ENCODE peak calls at places on chromosomes 16 and 17, in nine cellular contexts. B, G, D, C, T, U, P, L and J are unnamed samples. For H3K4me1, the result is how much of the 10 kb centered on the place peaks cover.

GRCh38 chr17:35479271-35479670 is 30.7 kb upstream of the SLFN13 start:
- DNase-seq in B (no peak), L (no peak), G (no peak), U (no peak), D (no peak), T (no peak), P (no peak), C (no peak), J (no peak)

GRCh38 chr17:51258756-51259573 is 884 bp downstream of the MBTD1 start:
- DNase-seq in B (peak), D (peak), L (no peak), P (no peak), T (no peak), U (peak), G (no peak), C (no peak), J (peak)

GRCh38 chr17:64186171-64187092 is 56.5 kb upstream of the ERN1 start:
- DNase-seq in T (no peak), L (no peak), P (no peak), G (no peak), B (no peak), D (no peak), U (no peak), C (no peak), J (no peak)

GRCh38 chr16:12119037-12119436 is 142.5 kb downstream of the SNX29 start:
- DNase-seq in G (no peak), T (no peak), B (no peak), U (no peak), C (no peak), D (no peak), P (no peak), L (no peak), J (no peak)

GRCh38 chr16:86229283-86229682 is 281.0 kb upstream of the FOXF1 start:
- DNase-seq in C (no peak), B (no peak), L (no peak), D (no peak), U (no peak), T (no peak), G (no peak), P (no peak), J (no peak)

GRCh38 chr17:15154618-15155017 is 110.5 kb downstream of the PMP22 start:
- DNase-seq in G (no peak), T (no peak), B (peak), U (no peak), D (no peak), C (no peak), P (no peak), L (no peak), J (no peak)

GRCh38 chr16:46765050-46765449 is 16.9 kb upstream of the MYLK3 start:
- DNase-seq in L (no peak), P (no peak), C (no peak), B (peak), T (no peak), U (no peak), G (no peak), D (no peak), J (no peak)

GRCh38 chr16:89600956-89601355 is 12.5 kb upstream of the DPEP1 start:
- DNase-seq in C (no peak), G (no peak), D (no peak), P (no peak), T (no peak), U (no peak), L (no peak), B (no peak), J (no peak)

GRCh38 chr17:44069974-44070454 is 521 bp upstream of the G6PC3 start:
- DNase-seq in G (peak), L (peak), T (no peak), P (no peak), C (no peak), D (no peak), U (no peak), B (peak), J (peak)

GRCh38 chr17:22496450-22496849 is 804.1 kb downstream of the KCNJ18 start:
- DNase-seq in L (no peak), B (no peak), D (no peak), C (no peak), U (no peak), P (no peak), T (no peak), G (no peak), J (no peak)

GRCh38 chr17:82687375-82687861 is 11.1 kb downstream of the RAB40B start:
- DNase-seq in T (no peak), B (no peak), L (no peak), G (no peak), D (no peak), P (no peak), U (no peak), C (no peak), J (no peak)

GRCh38 chr17:14670861-14671260 is 370.0 kb downstream of the HS3ST3B1 start:
- DNase-seq in G (no peak), P (no peak), D (no peak), T (no peak), C (no peak), L (no peak), B (no peak), U (no peak), J (no peak)

GRCh38 chr17:77634710-77635109 is 323.8 kb upstream of the TNRC6C start:
- DNase-seq in P (no peak), L (no peak), C (peak), B (no peak), D (no peak), T (peak), U (no peak), G (no peak), J (peak)

GRCh38 chr17:41530062-41531048 is 2.2 kb upstream of the KRT19 start:
- DNase-seq in U (peak), L (peak), T (no peak), B (peak), P (peak), G (no peak), C (no peak), D (peak), J (no peak)

GRCh38 chr16:83675136-83675535 is 132.6 kb upstream of the HSBP1 start:
- DNase-seq in P (no peak), U (no peak), C (no peak), D (no peak), T (peak), L (no peak), G (peak), B (no peak), J (no peak)

GRCh38 chr16:19831678-19832077 is 53.0 kb downstream of the GPRC5B start:
- DNase-seq in D (peak), C (no peak), L (no peak), B (peak), G (no peak), T (no peak), P (no peak), U (no peak), J (no peak)

GRCh38 chr17:42748906-42749798 is 4.3 kb upstream of the EZH1 start:
- DNase-seq in L (no peak), T (no peak), C (no peak), P (no peak), U (no peak), D (no peak), B (no peak), G (no peak), J (no peak)

GRCh38 chr17:42750730-42751356 is 6.0 kb upstream of the EZH1 start:
- DNase-seq in T (no peak), U (no peak), D (no peak), B (no peak), L (no peak), C (no peak), G (no peak), P (no peak), J (no peak)

GRCh38 chr17:42748202-42748905 is 3.5 kb upstream of the EZH1 start:
- DNase-seq in U (no peak), B (peak), T (no peak), C (no peak), D (no peak), G (no peak), L (no peak), P (no peak), J (no peak)

GRCh38 chr17:42754782-42755181 is 6.2 kb upstream of the RAMP2 start:
- DNase-seq in B (peak), P (no peak), D (peak), T (no peak), G (no peak), U (no peak), C (no peak), L (no peak), J (no peak)

DNA sequence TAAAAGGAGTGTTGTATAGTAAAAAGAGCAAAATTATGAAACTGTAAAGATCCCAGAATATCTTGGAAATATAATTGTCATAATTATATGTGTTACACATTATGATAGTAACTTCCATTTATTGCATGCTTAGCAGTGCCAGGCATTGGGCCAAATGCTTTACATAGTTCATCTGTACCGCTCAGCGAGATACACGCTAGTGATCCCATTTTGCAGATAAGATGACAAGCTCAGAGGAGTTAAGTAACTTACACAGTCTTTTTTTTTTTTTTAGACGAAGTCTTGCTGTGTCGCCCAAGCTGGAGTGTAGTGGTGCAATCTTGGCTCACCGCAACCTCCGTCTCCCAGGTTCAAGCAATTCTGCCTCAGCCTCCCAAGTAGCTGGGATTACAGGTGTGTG is 6.8 kb upstream of the EZH1 start:
- DNase-seq in U (no peak), D (no peak), T (no peak), G (no peak), L (no peak), P (no peak), C (no peak), B (no peak), J (no peak)
- TF ChIP-seq EZH2phosphoT487 in U (no peak), D (no peak), T (no peak), G (no peak), L (no peak), P (no peak), C (no peak), B (no peak), J (no peak)

DNA sequence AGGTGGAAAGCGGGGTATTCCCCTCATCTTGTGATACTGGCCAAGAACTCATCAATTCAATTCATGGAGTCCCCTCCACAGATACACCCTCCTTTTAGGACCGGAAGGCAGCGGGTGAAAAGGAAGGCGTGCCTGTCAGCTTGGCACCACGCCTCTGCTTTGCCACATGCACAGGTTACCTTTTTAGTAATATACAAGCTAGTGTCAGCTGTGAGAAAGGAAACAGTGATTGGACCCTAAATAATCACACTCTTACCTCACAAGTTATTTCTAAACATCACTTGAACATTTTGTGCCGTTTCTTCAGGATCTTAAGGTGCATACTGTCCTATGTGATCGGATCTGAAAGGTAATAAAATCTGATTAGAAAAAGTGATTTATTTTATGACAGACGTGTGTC is 15.7 kb downstream of the ZDHHC7 start:
- DNase-seq in P (no peak), B (no peak), C (no peak), T (no peak), G (no peak), D (no peak), L (no peak), U (no peak), J (no peak)
- H3K4me2 ChIP-seq in P (peak), B (no peak), C (no peak), T (no peak), G (no peak), D (peak), L (no peak), U (no peak), J (no peak)

GRCh38 chr16:20903116-20903888 is 2.7 kb downstream of the LYRM1 start:
- DNase-seq in D (no peak), T (no peak), B (no peak), U (no peak), C (no peak), G (no peak), L (no peak), P (no peak), J (no peak)

GRCh38 chr16:20900299-20901067 is at the start of the genes DCUN1D3 and LYRM1:
- DNase-seq in B (peak), G (peak), T (peak), C (peak), P (peak), D (peak), L (peak), U (peak), J (peak)

GRCh38 chr16:20902426-20902825 is 1.9 kb downstream of the LYRM1 start:
- DNase-seq in C (no peak), T (no peak), P (no peak), G (no peak), B (no peak), L (no peak), D (no peak), U (no peak), J (no peak)

GRCh38 chr16:20901068-20901440 is 483 bp downstream of the LYRM1 start:
- DNase-seq in T (no peak), D (no peak), U (no peak), C (no peak), P (no peak), G (peak), L (no peak), B (no peak), J (no peak)

GRCh38 chr16:20901441-20902112 is 1.0 kb downstream of the LYRM1 start:
- DNase-seq in G (peak), C (peak), B (peak), U (peak), D (peak), P (peak), T (peak), L (no peak), J (peak)
- H3K4me1 ChIP-seq in G (under half), C (under half), B (half or more), U (half or more), D (half or more), P (under half), T (under half), L (half or more), J (half or more)

DNA sequence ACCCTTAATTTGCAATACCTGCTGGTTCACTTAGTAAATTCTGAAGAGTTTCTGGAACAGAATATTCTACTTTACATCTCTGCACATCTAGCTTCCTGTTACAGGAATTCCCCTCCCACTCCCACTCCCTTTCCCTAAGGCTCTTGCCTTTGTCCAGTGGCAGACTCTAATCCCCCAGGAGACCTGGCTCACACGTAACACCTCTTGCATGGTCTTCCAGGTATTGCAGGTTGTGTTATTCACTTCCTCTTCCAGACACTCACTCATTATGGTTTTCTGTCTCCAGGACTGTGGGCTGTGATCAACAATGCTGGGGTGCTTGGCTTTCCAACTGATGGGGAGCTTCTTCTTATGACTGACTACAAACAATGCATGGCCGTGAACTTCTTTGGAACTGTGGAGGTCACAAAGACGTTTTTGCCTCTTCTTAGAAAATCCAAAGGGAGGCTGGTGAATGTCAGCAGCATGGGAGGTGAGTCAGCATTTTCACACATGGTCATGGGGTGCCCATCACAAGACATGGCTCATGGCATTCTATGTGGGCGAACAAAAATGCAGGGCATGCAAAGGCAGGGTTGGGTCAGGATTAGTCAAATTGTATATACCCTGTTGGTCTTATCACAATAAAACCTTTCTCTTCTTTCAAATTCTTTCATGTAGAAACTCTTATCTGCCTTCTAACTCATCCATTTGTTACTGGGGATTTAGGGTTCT is 35.8 kb downstream of the HSD17B2 start:
- DNase-seq in B (peak), T (no peak), D (peak), L (no peak), U (no peak), P (no peak), G (no peak), C (no peak), J (no peak)
- TF ChIP-seq EZH2phosphoT487 in B (no peak), T (no peak), D (no peak), L (no peak), U (no peak), P (no peak), G (no peak), C (no peak), J (no peak)

GRCh38 chr16:70749681-70750601 is 51.0 kb downstream of the VAC14 start:
- DNase-seq in T (peak), P (peak), G (peak), U (no peak), L (no peak), D (no peak), B (no peak), C (no peak), J (no peak)

GRCh38 chr16:70751593-70751992 is 49.4 kb downstream of the VAC14 start:
- DNase-seq in P (no peak), U (no peak), D (no peak), B (no peak), C (no peak), L (no peak), G (no peak), T (no peak), J (no peak)

GRCh38 chr16:70752381-70752780 is 48.6 kb downstream of the VAC14 start:
- DNase-seq in T (no peak), P (no peak), U (no peak), B (no peak), D (no peak), C (no peak), L (no peak), G (no peak), J (no peak)

GRCh38 chr16:70749006-70749678 is 51.8 kb downstream of the VAC14 start:
- DNase-seq in C (no peak), P (no peak), B (no peak), L (no peak), U (no peak), T (no peak), G (no peak), D (no peak), J (no peak)

DNA sequence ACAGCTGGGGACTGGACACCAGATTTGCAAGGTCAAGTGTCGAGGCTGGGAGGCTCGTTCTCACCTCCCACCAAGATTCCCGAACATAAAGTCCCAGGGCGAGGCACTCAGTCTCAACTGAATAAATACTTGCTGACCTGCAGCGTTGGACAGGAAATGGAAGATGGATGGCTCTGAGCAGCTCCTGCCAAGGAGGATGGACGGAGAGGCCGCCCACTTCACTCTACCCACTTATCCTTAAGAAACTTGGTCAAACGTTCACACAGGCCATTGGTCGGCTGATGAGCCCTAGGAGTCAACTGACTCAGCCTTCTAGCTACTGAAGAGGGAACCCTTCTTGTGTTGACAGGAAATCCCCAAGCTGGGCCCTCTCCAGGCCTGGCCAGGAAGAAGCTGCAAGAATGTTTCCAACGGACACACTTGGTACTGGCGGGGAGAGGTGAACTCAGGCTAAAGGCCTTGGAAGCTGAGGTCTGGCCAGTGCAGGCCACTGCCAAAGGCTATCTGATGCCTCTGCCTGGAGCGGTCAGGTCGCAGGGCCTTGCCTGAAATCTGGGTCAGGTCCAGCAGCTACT is 50.0 kb downstream of the VAC14 start:
- DNase-seq in D (no peak), T (no peak), P (no peak), U (no peak), G (no peak), B (peak), C (no peak), L (no peak), J (no peak)
- H3K4me2 ChIP-seq in D (no peak), T (no peak), P (no peak), U (no peak), G (no peak), B (peak), C (no peak), L (no peak), J (no peak)

GRCh38 chr17:60158751-60159478 is 9.1 kb downstream of the CA4 start:
- DNase-seq in U (peak), T (no peak), G (peak), C (no peak), L (no peak), B (peak), P (peak), D (no peak), J (no peak)
- H3K4me1 ChIP-seq in U (under half), T (half or more), G (half or more), C (under half), L (under half), B (under half), P (under half), D (under half), J (under half)